ENCODE peak calls at places on chromosomes 3 and 15, in five cellular contexts. One of them, this sample, is unnamed.

GRCh38 chr15:42385206-42385979 is 26.1 kb downstream of the CAPN3 start:
- DNase-seq in amniotic stem cell: peak
- DNase-seq in midbrain: peak
- DNase-seq in spleen: no peak
- DNase-seq in iris pigment epithelial cell: peak
- DNase-seq in this sample: peak

GRCh38 chr3:46082849-46083248 is 55.6 kb upstream of the XCR1 start:
- DNase-seq in iris pigment epithelial cell: no peak
- DNase-seq in amniotic stem cell: no peak
- DNase-seq in midbrain: no peak
- DNase-seq in spleen: no peak
- DNase-seq in this sample: no peak

GRCh38 chr15:61659571-61660190 is 400.6 kb downstream of the VPS13C start:
- DNase-seq in amniotic stem cell: no peak
- DNase-seq in iris pigment epithelial cell: peak
- DNase-seq in spleen: no peak
- DNase-seq in midbrain: no peak
- DNase-seq in this sample: no peak

GRCh38 chr15:69253156-69253555 is 45.6 kb upstream of the PAQR5 start:
- DNase-seq in midbrain: no peak
- DNase-seq in iris pigment epithelial cell: peak
- DNase-seq in spleen: no peak
- DNase-seq in amniotic stem cell: peak
- DNase-seq in this sample: peak

GRCh38 chr15:87144775-87145174 is 1065.1 kb downstream of the AGBL1 start:
- DNase-seq in iris pigment epithelial cell: no peak
- DNase-seq in midbrain: no peak
- DNase-seq in spleen: no peak
- DNase-seq in amniotic stem cell: no peak
- DNase-seq in this sample: peak

GRCh38 chr3:15345051-15345607 is 12.7 kb upstream of the SH3BP5 start:
- DNase-seq in midbrain: no peak
- DNase-seq in iris pigment epithelial cell: no peak
- DNase-seq in spleen: no peak
- DNase-seq in amniotic stem cell: no peak
- DNase-seq in this sample: no peak

GRCh38 chr3:8981700-8982099 is 18.4 kb upstream of the RAD18 start:
- DNase-seq in spleen: no peak
- DNase-seq in iris pigment epithelial cell: no peak
- DNase-seq in amniotic stem cell: no peak
- DNase-seq in midbrain: no peak
- DNase-seq in this sample: no peak

GRCh38 chr3:33787328-33788009 is 11.0 kb upstream of the PDCD6IP start:
- DNase-seq in spleen: no peak
- DNase-seq in iris pigment epithelial cell: peak
- DNase-seq in midbrain: peak
- DNase-seq in amniotic stem cell: peak
- DNase-seq in this sample: peak

GRCh38 chr15:78923480-78924360 is 21.1 kb downstream of the CTSH start:
- DNase-seq in spleen: peak
- DNase-seq in amniotic stem cell: no peak
- DNase-seq in iris pigment epithelial cell: no peak
- DNase-seq in midbrain: no peak
- DNase-seq in this sample: peak

This sample was measured in G401.